ENCODE peak calls at places on chromosomes 6 and 20, in ten cellular contexts. One of them, this sample, is unnamed.

GRCh38 chr6:21856096-21856825 is 262.7 kb downstream of the SOX4 start:
- DNase-seq in foreskin fibroblast: peak; percentile 38
- DNase-seq in GM12865: no peak
- DNase-seq in fibroblast of the aortic adventitia: peak; percentile 79
- DNase-seq in PC-9: no peak
- DNase-seq in HCT116: no peak
- DNase-seq in pancreas: no peak
- DNase-seq in heart right ventricle: no peak
- DNase-seq in A549: peak; percentile 7
- DNase-seq in right lobe of liver: no peak
- DNase-seq in this sample: peak; percentile 38

GRCh38 chr20:31602779-31603441 is 2.2 kb upstream of the ID1 start:
- DNase-seq in heart right ventricle: no peak
- DNase-seq in right lobe of liver: no peak
- DNase-seq in PC-9: peak; percentile 65
- DNase-seq in pancreas: no peak
- DNase-seq in A549: peak; percentile 83
- DNase-seq in foreskin fibroblast: peak; percentile 73
- DNase-seq in GM12865: peak; percentile 93
- DNase-seq in HCT116: peak; percentile 72
- DNase-seq in fibroblast of the aortic adventitia: peak; percentile 40
- DNase-seq in this sample: no peak

GRCh38 chr6:151757506-151757955 is 50.0 kb upstream of the ESR1 start:
- DNase-seq in PC-9: no peak
- DNase-seq in A549: no peak
- DNase-seq in pancreas: no peak
- DNase-seq in heart right ventricle: no peak
- DNase-seq in GM12865: peak; percentile 93
- DNase-seq in foreskin fibroblast: no peak
- DNase-seq in HCT116: no peak
- DNase-seq in fibroblast of the aortic adventitia: no peak
- DNase-seq in right lobe of liver: no peak
- DNase-seq in this sample: no peak

GRCh38 chr20:5033566-5033965 is 32.3 kb upstream of the SLC23A2 start:
- DNase-seq in heart right ventricle: no peak
- DNase-seq in right lobe of liver: no peak
- DNase-seq in GM12865: no peak
- DNase-seq in HCT116: no peak
- DNase-seq in fibroblast of the aortic adventitia: peak; percentile 63
- DNase-seq in foreskin fibroblast: no peak
- DNase-seq in A549: no peak
- DNase-seq in PC-9: peak; percentile 13
- DNase-seq in pancreas: no peak
- DNase-seq in this sample: no peak

GRCh38 chr6:43763812-43764522 is 6.0 kb upstream of the VEGFA start:
- DNase-seq in right lobe of liver: no peak
- DNase-seq in PC-9: no peak
- DNase-seq in foreskin fibroblast: no peak
- DNase-seq in heart right ventricle: no peak
- DNase-seq in fibroblast of the aortic adventitia: no peak
- DNase-seq in GM12865: no peak
- DNase-seq in HCT116: no peak
- DNase-seq in pancreas: no peak
- DNase-seq in A549: no peak
- DNase-seq in this sample: no peak

GRCh38 chr6:131175559-131175958 is 40.3 kb downstream of the AKAP7 start:
- DNase-seq in right lobe of liver: no peak
- DNase-seq in heart right ventricle: no peak
- DNase-seq in HCT116: no peak
- DNase-seq in pancreas: no peak
- DNase-seq in foreskin fibroblast: peak; percentile 37
- DNase-seq in PC-9: no peak
- DNase-seq in A549: no peak
- DNase-seq in fibroblast of the aortic adventitia: no peak
- DNase-seq in GM12865: no peak
- DNase-seq in this sample: no peak

GRCh38 chr6:33641144-33641543 is 20.0 kb downstream of the ITPR3 start:
- DNase-seq in HCT116: no peak
- DNase-seq in PC-9: no peak
- DNase-seq in pancreas: no peak
- DNase-seq in foreskin fibroblast: no peak
- DNase-seq in A549: no peak
- DNase-seq in right lobe of liver: no peak
- DNase-seq in heart right ventricle: no peak
- DNase-seq in fibroblast of the aortic adventitia: no peak
- DNase-seq in GM12865: no peak
- DNase-seq in this sample: no peak

GRCh38 chr6:1616556-1617463 is 7.1 kb downstream of the FOXC1 start:
- DNase-seq in right lobe of liver: no peak
- DNase-seq in heart right ventricle: no peak
- DNase-seq in fibroblast of the aortic adventitia: peak; percentile 66
- DNase-seq in foreskin fibroblast: no peak
- DNase-seq in GM12865: no peak
- DNase-seq in PC-9: no peak
- DNase-seq in pancreas: no peak
- DNase-seq in HCT116: no peak
- DNase-seq in A549: no peak
- DNase-seq in this sample: no peak

GRCh38 chr6:39769012-39769411 is 23.2 kb upstream of the DAAM2 start:
- DNase-seq in HCT116: no peak
- DNase-seq in heart right ventricle: no peak
- DNase-seq in A549: no peak
- DNase-seq in fibroblast of the aortic adventitia: no peak
- DNase-seq in pancreas: no peak
- DNase-seq in foreskin fibroblast: no peak
- DNase-seq in PC-9: no peak
- DNase-seq in GM12865: no peak
- DNase-seq in right lobe of liver: no peak
- DNase-seq in this sample: no peak

GRCh38 chr6:1535295-1535694 is 74.4 kb upstream of the FOXC1 start:
- DNase-seq in pancreas: no peak
- DNase-seq in HCT116: no peak
- DNase-seq in foreskin fibroblast: no peak
- DNase-seq in A549: no peak
- DNase-seq in PC-9: peak; percentile 23
- DNase-seq in GM12865: no peak
- DNase-seq in fibroblast of the aortic adventitia: peak; percentile 43
- DNase-seq in heart right ventricle: no peak
- DNase-seq in right lobe of liver: no peak
- DNase-seq in this sample: no peak

GRCh38 chr6:105320766-105321165 is 82.1 kb downstream of the PREP start:
- DNase-seq in PC-9: no peak
- DNase-seq in A549: no peak
- DNase-seq in GM12865: no peak
- DNase-seq in heart right ventricle: no peak
- DNase-seq in HCT116: no peak
- DNase-seq in foreskin fibroblast: no peak
- DNase-seq in right lobe of liver: no peak
- DNase-seq in pancreas: no peak
- DNase-seq in fibroblast of the aortic adventitia: no peak
- DNase-seq in this sample: no peak

GRCh38 chr6:93992976-93993375 is 573.6 kb upstream of the EPHA7 start:
- DNase-seq in HCT116: no peak
- DNase-seq in right lobe of liver: no peak
- DNase-seq in pancreas: no peak
- DNase-seq in GM12865: no peak
- DNase-seq in fibroblast of the aortic adventitia: no peak
- DNase-seq in heart right ventricle: no peak
- DNase-seq in PC-9: no peak
- DNase-seq in foreskin fibroblast: no peak
- DNase-seq in A549: no peak
- DNase-seq in this sample: no peak

GRCh38 chr20:22696759-22697158 is 112.4 kb upstream of the FOXA2 start:
- DNase-seq in PC-9: no peak
- DNase-seq in heart right ventricle: no peak
- DNase-seq in GM12865: no peak
- DNase-seq in pancreas: no peak
- DNase-seq in foreskin fibroblast: no peak
- DNase-seq in HCT116: no peak
- DNase-seq in fibroblast of the aortic adventitia: no peak
- DNase-seq in A549: no peak
- DNase-seq in right lobe of liver: no peak
- DNase-seq in this sample: no peak

GRCh38 chr20:24685736-24686135 is 216.3 kb downstream of the SYNDIG1 start:
- DNase-seq in PC-9: no peak
- DNase-seq in foreskin fibroblast: no peak
- DNase-seq in pancreas: no peak
- DNase-seq in HCT116: no peak
- DNase-seq in fibroblast of the aortic adventitia: no peak
- DNase-seq in GM12865: no peak
- DNase-seq in heart right ventricle: no peak
- DNase-seq in A549: no peak
- DNase-seq in right lobe of liver: no peak
- DNase-seq in this sample: no peak

GRCh38 chr20:19850190-19850533 is 92.1 kb downstream of the RIN2 start:
- DNase-seq in foreskin fibroblast: no peak
- DNase-seq in GM12865: no peak
- DNase-seq in pancreas: no peak
- DNase-seq in PC-9: no peak
- DNase-seq in heart right ventricle: no peak
- DNase-seq in A549: no peak
- DNase-seq in HCT116: no peak
- DNase-seq in fibroblast of the aortic adventitia: peak; percentile 21
- DNase-seq in right lobe of liver: no peak
- DNase-seq in this sample: no peak

GRCh38 chr20:46494077-46494476 is 19.3 kb downstream of the ZNF334 start:
- DNase-seq in PC-9: no peak
- DNase-seq in pancreas: no peak
- DNase-seq in fibroblast of the aortic adventitia: no peak
- DNase-seq in A549: no peak
- DNase-seq in GM12865: no peak
- DNase-seq in right lobe of liver: no peak
- DNase-seq in heart right ventricle: no peak
- DNase-seq in foreskin fibroblast: no peak
- DNase-seq in HCT116: no peak
- DNase-seq in this sample: no peak

GRCh38 chr6:28160233-28160632 is 18.6 kb downstream of the ZKSCAN8 start:
- DNase-seq in heart right ventricle: no peak
- DNase-seq in HCT116: no peak
- DNase-seq in right lobe of liver: no peak
- DNase-seq in PC-9: no peak
- DNase-seq in pancreas: no peak
- DNase-seq in foreskin fibroblast: no peak
- DNase-seq in A549: no peak
- DNase-seq in GM12865: no peak
- DNase-seq in fibroblast of the aortic adventitia: no peak
- DNase-seq in this sample: no peak

GRCh38 chr6:136169356-136169755 is 80.8 kb downstream of the MTFR2 start:
- DNase-seq in GM12865: no peak
- DNase-seq in A549: no peak
- DNase-seq in fibroblast of the aortic adventitia: no peak
- DNase-seq in PC-9: no peak
- DNase-seq in HCT116: no peak
- DNase-seq in right lobe of liver: no peak
- DNase-seq in heart right ventricle: no peak
- DNase-seq in pancreas: no peak
- DNase-seq in foreskin fibroblast: no peak
- DNase-seq in this sample: no peak

GRCh38 chr6:90425161-90425641 is 128.6 kb upstream of the BACH2 start:
- DNase-seq in right lobe of liver: no peak
- DNase-seq in HCT116: no peak
- DNase-seq in A549: no peak
- DNase-seq in foreskin fibroblast: no peak
- DNase-seq in heart right ventricle: no peak
- DNase-seq in GM12865: peak; percentile 83
- DNase-seq in pancreas: no peak
- DNase-seq in fibroblast of the aortic adventitia: no peak
- DNase-seq in PC-9: no peak
- DNase-seq in this sample: no peak
- H3K4me3 ChIP-seq in right lobe of liver: no peak overlapping the region
- H3K4me3 ChIP-seq in HCT116: no peak overlapping the region
- H3K4me3 ChIP-seq in A549: no peak overlapping the region
- H3K4me3 ChIP-seq in foreskin fibroblast: no peak overlapping the region
- H3K4me3 ChIP-seq in heart right ventricle: no peak overlapping the region
- H3K4me3 ChIP-seq in GM12865: no peak overlapping the region
- H3K4me3 ChIP-seq in pancreas: no peak overlapping the region
- H3K4me3 ChIP-seq in fibroblast of the aortic adventitia: no peak overlapping the region
- H3K4me3 ChIP-seq in PC-9: no peak overlapping the region
- H3K4me3 ChIP-seq in this sample: no peak overlapping the region

GRCh38 chr6:153843420-153843819 is 195.6 kb upstream of the OPRM1 start:
- DNase-seq in heart right ventricle: no peak
- DNase-seq in PC-9: no peak
- DNase-seq in GM12865: no peak
- DNase-seq in pancreas: no peak
- DNase-seq in right lobe of liver: no peak
- DNase-seq in fibroblast of the aortic adventitia: no peak
- DNase-seq in A549: no peak
- DNase-seq in foreskin fibroblast: no peak
- DNase-seq in HCT116: no peak
- DNase-seq in this sample: no peak
- TF ChIP-seq CTCF in heart right ventricle: no peak
- TF ChIP-seq CTCF in PC-9: no peak
- TF ChIP-seq CTCF in GM12865: no peak
- TF ChIP-seq CTCF in pancreas: no peak
- TF ChIP-seq CTCF in right lobe of liver: no peak
- TF ChIP-seq CTCF in fibroblast of the aortic adventitia: no peak
- TF ChIP-seq CTCF in A549: no peak
- TF ChIP-seq CTCF in foreskin fibroblast: no peak
- TF ChIP-seq CTCF in HCT116: no peak
- TF ChIP-seq CTCF in this sample: no peak

GRCh38 chr6:130070306-130070705 is 51.9 kb downstream of the L3MBTL3 start:
- DNase-seq in A549: no peak
- DNase-seq in GM12865: no peak
- DNase-seq in pancreas: no peak
- DNase-seq in fibroblast of the aortic adventitia: peak; percentile 17
- DNase-seq in foreskin fibroblast: no peak
- DNase-seq in heart right ventricle: no peak
- DNase-seq in right lobe of liver: no peak
- DNase-seq in HCT116: no peak
- DNase-seq in PC-9: no peak
- DNase-seq in this sample: no peak
- H3K4me3 ChIP-seq in A549: no peak overlapping the region
- H3K4me3 ChIP-seq in GM12865: no peak overlapping the region
- H3K4me3 ChIP-seq in pancreas: no peak overlapping the region
- H3K4me3 ChIP-seq in fibroblast of the aortic adventitia: no peak overlapping the region
- H3K4me3 ChIP-seq in foreskin fibroblast: no peak overlapping the region
- H3K4me3 ChIP-seq in heart right ventricle: no peak overlapping the region
- H3K4me3 ChIP-seq in right lobe of liver: no peak overlapping the region
- H3K4me3 ChIP-seq in HCT116: no peak overlapping the region
- H3K4me3 ChIP-seq in PC-9: no peak overlapping the region
- H3K4me3 ChIP-seq in this sample: no peak overlapping the region

DNA sequence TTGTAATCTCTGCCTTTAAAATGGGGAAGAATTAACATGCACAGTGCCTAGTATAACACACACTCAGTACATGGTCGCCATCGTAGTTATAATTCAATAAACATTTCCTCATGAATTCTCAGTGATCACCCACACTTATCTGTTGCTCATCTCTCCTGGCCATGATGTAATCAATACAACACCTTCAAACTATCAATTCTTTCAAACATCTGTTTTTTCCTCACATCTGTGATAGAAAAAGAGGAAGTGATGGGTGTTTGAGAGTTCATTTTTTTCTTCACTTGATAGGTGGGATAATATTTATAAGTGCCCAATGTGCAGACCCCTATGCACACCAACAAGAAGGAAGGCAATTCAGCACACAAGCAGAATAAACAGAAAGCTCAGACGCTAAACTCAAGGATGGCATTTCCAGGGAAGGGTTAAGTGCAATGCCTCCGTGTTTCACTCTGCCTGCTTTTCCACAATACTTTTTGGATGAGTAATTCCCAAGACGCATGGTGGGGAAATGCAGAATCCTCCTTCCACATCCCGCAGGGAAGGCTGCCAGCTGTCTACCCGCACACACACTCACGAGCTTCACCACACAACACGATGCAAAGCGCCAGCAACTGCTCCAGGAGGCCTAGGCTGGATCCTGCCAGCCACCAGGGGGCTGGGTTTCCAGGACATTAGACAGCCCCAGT is 100.3 kb downstream of the GMPR start:
- DNase-seq in fibroblast of the aortic adventitia: peak; percentile 100
- DNase-seq in right lobe of liver: no peak
- DNase-seq in pancreas: no peak
- DNase-seq in HCT116: no peak
- DNase-seq in GM12865: no peak
- DNase-seq in foreskin fibroblast: peak; percentile 99
- DNase-seq in A549: peak; percentile 58
- DNase-seq in heart right ventricle: peak; percentile 54
- DNase-seq in PC-9: peak; percentile 63
- DNase-seq in this sample: peak; percentile 96
- TF ChIP-seq CTCF in fibroblast of the aortic adventitia: peak; percentile 92
- TF ChIP-seq CTCF in right lobe of liver: no peak
- TF ChIP-seq CTCF in pancreas: no peak
- TF ChIP-seq CTCF in HCT116: peak; percentile 75
- TF ChIP-seq CTCF in GM12865: peak; percentile 17
- TF ChIP-seq CTCF in foreskin fibroblast: peak; percentile 79
- TF ChIP-seq CTCF in A549: peak; percentile 33
- TF ChIP-seq CTCF in heart right ventricle: peak; percentile 47
- TF ChIP-seq CTCF in PC-9: peak; percentile 44
- TF ChIP-seq CTCF in this sample: peak; percentile 86